ENCODE peak calls at places on chromosome 15, in five cellular contexts. T, P, H, R and F are unnamed samples.

GRCh38 chr15:82900511-82900910 is 52.0 kb downstream of the HOMER2 start:
- DNase-seq in T (no peak), P (no peak), H (no peak), R (no peak), F (no peak)

GRCh38 chr15:70762469-70763119 is 764 bp downstream of the UACA start:
- DNase-seq in T (no peak), P (no peak), H (no peak), R (no peak), F (peak)

GRCh38 chr15:67746022-67746421 is 79.3 kb upstream of the SKOR1 start:
- DNase-seq in T (no peak), P (no peak), H (no peak), R (no peak), F (no peak)

GRCh38 chr15:51969728-51970127 is 1.9 kb downstream of the LEO1 start:
- DNase-seq in T (no peak), P (no peak), H (no peak), R (no peak), F (peak)

GRCh38 chr15:99986297-99987118 is 253.3 kb upstream of the LYSMD4 start:
- DNase-seq in T (no peak), P (no peak), H (peak), R (no peak), F (no peak)

GRCh38 chr15:74257105-74257504 is 21.0 kb downstream of the CCDC33 start:
- DNase-seq in T (no peak), P (no peak), H (no peak), R (no peak), F (no peak)

GRCh38 chr15:91965501-91966180 is 112.1 kb downstream of the SLCO3A1 start:
- DNase-seq in T (no peak), P (no peak), H (peak), R (no peak), F (peak)

GRCh38 chr15:48719668-48720067 is 74.2 kb upstream of the FBN1 start:
- DNase-seq in T (no peak), P (no peak), H (no peak), R (no peak), F (no peak)

GRCh38 chr15:40984963-40985362 is 31.7 kb downstream of the CHAC1 start:
- DNase-seq in T (no peak), P (no peak), H (no peak), R (no peak), F (peak)

GRCh38 chr15:100900136-100900894 is 18.8 kb upstream of the LRRK1 start:
- DNase-seq in T (no peak), P (no peak), H (no peak), R (no peak), F (no peak)

GRCh38 chr15:63079938-63080626 is 37.5 kb downstream of the TPM1 start:
- DNase-seq in T (no peak), P (no peak), H (no peak), R (no peak), F (peak)

GRCh38 chr15:65558336-65558735 is 28.1 kb downstream of the HACD3 start:
- DNase-seq in T (no peak), P (no peak), H (no peak), R (no peak), F (peak)

GRCh38 chr15:49675051-49675450 is 54.2 kb downstream of the DTWD1 start:
- DNase-seq in T (no peak), P (no peak), H (no peak), R (no peak), F (peak)

GRCh38 chr15:100721758-100722550 is 119.6 kb downstream of the ASB7 start:
- DNase-seq in T (no peak), P (no peak), H (peak), R (no peak), F (peak)